ENCODE peak calls at places on chromosomes 6 and 20, in nine cellular contexts. S, X, R, B, O, T, A, P and C are unnamed samples.

GRCh38 chr6:164007881-164008280 is 593.4 kb downstream of the QKI start:
- DNase-seq in X (no peak), B (no peak), R (no peak), T (no peak), A (no peak), P (no peak), O (no peak), S (no peak), C (no peak)

GRCh38 chr6:51820555-51820954 is 266.9 kb downstream of the PKHD1 start:
- DNase-seq in O (no peak), P (no peak), S (no peak), R (peak), B (no peak), A (no peak), X (no peak), T (no peak), C (no peak)

GRCh38 chr20:63090052-63090451 is 83.3 kb upstream of the BHLHE23 start:
- DNase-seq in A (no peak), S (no peak), T (no peak), X (no peak), R (no peak), P (peak), O (no peak), B (no peak), C (no peak)

GRCh38 chr20:24039196-24039595 is 50.6 kb upstream of the GGTLC1 start:
- DNase-seq in B (no peak), R (no peak), P (no peak), O (no peak), A (no peak), X (no peak), T (no peak), S (no peak), C (no peak)

GRCh38 chr6:5765141-5765760 is 241.5 kb downstream of the NRN1 start:
- DNase-seq in S (no peak), X (no peak), A (no peak), R (no peak), T (no peak), B (no peak), P (no peak), O (no peak), C (no peak)

GRCh38 chr20:37570419-37570818 is 42.7 kb upstream of the BLCAP start:
- DNase-seq in T (no peak), R (no peak), P (no peak), X (no peak), S (no peak), O (no peak), B (no peak), A (no peak), C (no peak)

GRCh38 chr6:31907158-31907813 is 5.4 kb upstream of the ZBTB12 start:
- DNase-seq in P (no peak), O (peak), X (peak), A (peak), S (no peak), B (peak), R (no peak), T (no peak), C (no peak)

GRCh38 chr6:113980937-113981554 is 10.1 kb upstream of the HDAC2 start:
- DNase-seq in T (no peak), O (peak), A (peak), R (peak), X (no peak), P (no peak), B (peak), S (no peak), C (no peak)

GRCh38 chr6:137102050-137102848 is 57.5 kb upstream of the IL20RA start:
- DNase-seq in X (no peak), R (no peak), S (no peak), B (no peak), P (no peak), T (no peak), A (no peak), O (no peak), C (no peak)

GRCh38 chr20:11453430-11453829 is 464.3 kb upstream of the BTBD3 start:
- DNase-seq in A (peak), P (no peak), X (no peak), T (no peak), O (peak), B (peak), R (no peak), S (no peak), C (no peak)

GRCh38 chr6:49550413-49551125 is at the start of gene C6orf141:
- DNase-seq in B (peak), R (peak), P (peak), T (no peak), O (no peak), X (no peak), S (no peak), A (no peak), C (peak)

GRCh38 chr20:25209400-25209799 is 13.9 kb downstream of the ENTPD6 start:
- DNase-seq in O (no peak), T (no peak), B (no peak), P (no peak), R (no peak), A (no peak), X (no peak), S (no peak), C (peak)

GRCh38 chr6:130453230-130453629 is 87.4 kb downstream of the TMEM200A start:
- DNase-seq in R (no peak), B (peak), O (peak), X (no peak), T (no peak), A (peak), S (no peak), P (no peak), C (no peak)

GRCh38 chr6:133230022-133230421 is 11.1 kb upstream of the EYA4 start:
- DNase-seq in R (no peak), X (no peak), A (no peak), S (no peak), P (no peak), T (no peak), O (no peak), B (no peak), C (no peak)

DNA sequence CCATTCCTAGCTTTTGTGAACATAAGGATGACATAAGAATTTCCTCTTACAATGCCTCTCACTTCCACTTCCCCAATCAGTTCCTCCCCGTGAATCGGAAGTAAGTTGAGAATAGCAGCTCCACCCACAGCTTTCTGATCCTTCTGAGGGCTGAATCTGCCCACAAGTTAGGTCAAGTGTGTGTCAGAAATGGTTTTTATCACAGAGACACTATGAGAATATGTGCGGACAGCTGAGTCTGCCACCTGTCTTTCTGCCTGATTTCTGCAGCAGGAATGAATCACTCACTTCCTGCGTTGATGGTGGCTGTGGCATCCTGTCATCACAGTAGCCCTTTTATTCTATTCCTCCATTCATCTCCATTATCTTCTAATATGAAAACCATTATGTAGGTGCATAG is 70.2 kb downstream of the RIN2 start:
- DNase-seq in X (no peak), B (peak), P (no peak), O (no peak), T (peak), A (peak), S (no peak), R (peak), C (no peak)
- TF ChIP-seq CTCF in X (peak), B (peak), P (no peak), O (peak), T (peak), A (peak), S (no peak), R (peak), C (peak)

GRCh38 chr6:35258858-35259193 is 709 bp upstream of the ZNF76 start:
- DNase-seq in A (peak), X (no peak), P (no peak), O (peak), R (peak), S (no peak), B (peak), T (peak), C (no peak)
- TF ChIP-seq CTCF in A (peak), X (peak), P (no peak), O (no peak), R (peak), S (no peak), B (peak), T (no peak), C (no peak)

GRCh38 chr6:158876886-158877285 is 57.7 kb upstream of the EZR start:
- DNase-seq in O (no peak), B (no peak), S (no peak), A (no peak), R (no peak), P (no peak), X (no peak), T (no peak), C (no peak)
- TF ChIP-seq CTCF in O (no peak), B (no peak), S (no peak), A (no peak), R (no peak), P (no peak), X (no peak), T (no peak), C (no peak)

DNA sequence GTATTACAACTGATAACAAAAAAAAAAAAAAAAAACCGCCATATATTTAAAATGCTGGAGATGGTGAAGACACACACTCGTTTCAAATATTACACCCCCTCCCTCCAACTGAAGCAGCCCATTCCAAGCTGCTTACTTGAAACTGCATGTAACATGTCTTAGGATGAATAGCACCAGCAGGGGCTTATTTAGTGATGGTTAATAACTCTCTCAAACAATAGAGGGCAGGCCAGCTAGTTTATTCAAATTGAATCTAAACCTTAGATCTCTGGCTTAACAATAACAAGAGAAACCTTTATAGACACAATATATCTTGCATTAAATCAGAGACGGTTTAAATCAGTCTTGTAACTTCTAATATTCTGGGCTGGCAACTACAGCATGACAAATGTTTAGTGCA is 9.3 kb upstream of the JPH2 start:
- DNase-seq in X (no peak), A (no peak), B (peak), P (no peak), T (no peak), S (no peak), O (peak), R (no peak), C (no peak)
- TF ChIP-seq CTCF in X (peak), A (peak), B (peak), P (no peak), T (no peak), S (no peak), O (no peak), R (peak), C (no peak)

DNA sequence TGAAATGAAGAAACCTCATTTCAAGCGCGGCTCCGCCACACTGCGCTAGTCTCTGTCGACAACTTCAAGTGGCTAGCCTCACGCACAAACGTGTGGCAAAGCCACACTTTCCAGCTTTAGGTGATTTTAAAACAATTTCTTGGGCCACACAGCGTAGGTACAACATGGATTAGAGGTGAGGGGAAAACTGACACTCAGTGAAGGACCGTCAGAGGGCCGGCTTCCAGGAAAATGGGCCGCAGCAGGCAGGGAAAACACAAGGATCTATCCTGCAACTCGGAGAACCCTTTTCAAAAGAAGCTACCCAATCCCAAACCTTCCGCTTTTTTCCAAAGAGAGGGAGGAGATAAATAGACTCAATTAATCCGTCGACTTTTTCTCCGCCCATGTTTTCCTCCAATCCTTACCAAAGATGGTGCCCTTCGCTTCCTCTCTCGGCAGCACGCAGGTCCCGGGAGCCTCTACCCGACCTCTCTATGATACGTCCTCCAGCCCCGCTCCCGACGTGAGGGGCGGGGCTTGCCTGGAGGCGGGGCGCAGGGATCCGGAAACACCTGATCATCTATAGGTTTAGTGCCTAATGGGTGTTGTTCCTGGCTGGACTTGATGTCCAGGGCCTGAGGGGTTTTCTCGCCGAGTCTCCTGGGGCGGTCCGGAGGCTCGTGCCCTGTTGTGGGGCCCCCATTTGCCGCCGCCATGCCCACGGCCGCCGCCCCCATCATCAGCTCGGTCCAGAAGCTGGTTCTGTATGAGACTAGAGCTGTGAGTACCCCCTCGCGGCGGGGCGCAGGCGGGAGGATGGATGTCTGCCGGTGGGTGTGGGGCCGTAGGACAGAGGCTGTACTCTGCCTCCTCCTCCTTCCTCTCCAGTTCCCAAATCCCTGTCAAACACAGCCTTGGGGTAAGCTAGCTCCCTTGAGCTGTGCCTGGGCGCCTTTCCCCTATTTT is at the start of the genes AK9 and FIG4:
- DNase-seq in P (peak), A (peak), O (peak), B (peak), T (peak), X (peak), S (peak), R (peak), C (peak)
- TF ChIP-seq CTCF in P (no peak), A (peak), O (peak), B (peak), T (peak), X (peak), S (peak), R (peak), C (no peak)

GRCh38 chr20:17530716-17531536 is at the start of gene BFSP1:
- DNase-seq in X (no peak), P (peak), S (no peak), B (peak), R (peak), T (peak), O (peak), A (peak), C (peak)
- TF ChIP-seq CTCF in X (no peak), P (no peak), S (no peak), B (no peak), R (no peak), T (no peak), O (no peak), A (no peak), C (no peak)

GRCh38 chr6:28117386-28118050 is 6.9 kb upstream of the ZSCAN16 start:
- DNase-seq in T (no peak), O (no peak), X (no peak), A (no peak), R (no peak), S (no peak), B (no peak), P (no peak), C (no peak)

GRCh38 chr6:28115799-28116198 is 8.6 kb upstream of the ZSCAN16 start:
- DNase-seq in T (no peak), R (no peak), B (no peak), X (no peak), A (no peak), O (no peak), P (no peak), S (no peak), C (no peak)

DNA sequence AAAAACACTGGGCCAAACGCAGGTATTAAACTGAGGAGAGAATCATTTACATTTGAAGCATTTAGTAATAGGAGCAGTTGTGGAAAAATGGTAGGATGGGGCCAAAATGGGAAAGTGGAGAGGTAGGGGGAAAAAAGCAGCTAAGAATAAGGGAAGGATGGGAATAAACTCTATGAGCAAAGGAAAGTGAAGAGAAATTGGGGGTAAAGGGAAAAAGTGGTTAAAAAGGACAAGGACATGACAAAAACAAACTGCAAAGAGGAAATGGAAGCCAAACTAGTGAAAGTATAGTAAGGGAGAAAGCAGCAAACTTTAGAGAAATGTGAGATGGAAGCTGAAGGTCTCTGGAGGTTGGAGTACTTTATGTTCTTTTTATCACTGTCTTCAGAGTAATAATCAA is 6.2 kb upstream of the ZSCAN16 start:
- DNase-seq in T (no peak), O (no peak), R (no peak), B (no peak), X (no peak), P (no peak), S (no peak), A (no peak), C (no peak)
- TF ChIP-seq CTCF in T (no peak), O (no peak), R (no peak), B (no peak), X (no peak), P (no peak), S (no peak), A (no peak), C (no peak)